ENCODE peak calls at places on chromosomes 5 and 9, in ten cellular contexts. L, W, Y, H, E, T, S, I, P and X are unnamed samples.

GRCh38 chr5:2038337-2039179 is 155.8 kb upstream of the IRX4 start:
- DNase-seq in I (peak), Y (peak), T (peak), W (peak), S (peak), E (no peak), H (peak), P (peak), L (peak), X (peak)

GRCh38 chr9:33800886-33801285 is 5.5 kb downstream of the PRSS3 start:
- DNase-seq in E (no peak), H (peak), T (no peak), S (no peak), W (no peak), I (no peak), Y (no peak), L (no peak), P (no peak), X (no peak)

GRCh38 chr5:142915840-142916424 is 145.8 kb downstream of the ARHGAP26 start:
- DNase-seq in Y (peak), W (no peak), P (no peak), H (peak), E (no peak), T (no peak), I (no peak), S (no peak), L (no peak), X (peak)

GRCh38 chr5:30638899-30639298 is 554.6 kb upstream of the CDH6 start:
- DNase-seq in H (no peak), E (no peak), P (no peak), W (no peak), Y (no peak), I (no peak), L (no peak), S (no peak), T (no peak), X (no peak)

GRCh38 chr5:156272139-156272538 is 54.8 kb upstream of the SGCD start:
- DNase-seq in S (no peak), P (no peak), W (no peak), I (no peak), H (no peak), L (no peak), Y (no peak), T (no peak), E (no peak), X (no peak)

GRCh38 chr5:79560774-79561524 is 47.0 kb upstream of the HOMER1 start:
- DNase-seq in P (no peak), Y (peak), H (peak), E (peak), T (no peak), S (no peak), I (no peak), W (peak), L (no peak), X (no peak)

GRCh38 chr5:158957196-158957595 is 142.5 kb downstream of the EBF1 start:
- DNase-seq in H (no peak), T (no peak), E (no peak), S (no peak), Y (peak), W (no peak), I (no peak), P (no peak), L (no peak), X (no peak)

GRCh38 chr9:95102001-95102433 is 215.5 kb downstream of the FANCC start:
- DNase-seq in I (peak), W (no peak), T (no peak), Y (no peak), L (peak), S (no peak), E (peak), P (no peak), H (no peak), X (no peak)

GRCh38 chr5:27854243-27854852 is 816.0 kb upstream of the CDH9 start:
- DNase-seq in Y (no peak), H (peak), P (no peak), E (peak), S (no peak), T (no peak), L (no peak), I (no peak), W (no peak), X (no peak)

GRCh38 chr5:134561871-134562296 is 36.4 kb downstream of the JADE2 start:
- DNase-seq in Y (peak), H (peak), E (no peak), I (no peak), T (no peak), S (no peak), W (peak), P (no peak), L (no peak), X (no peak)